ENCODE peak calls at places on chromosomes 4 and X, in ten cellular contexts. R is IMR-90, T is NCI-H1417 treated with DMSO at 0.1 percent for 48 hours, C is adrenal gland, G is AG10803, D is WTC11, J is H7, X is ovary, B is pons, K is RWPE1. I is an unnamed sample.

GRCh38 chrX:53795583-53795982 is 109.1 kb upstream of the HUWE1 start:
- DNase-seq in R (peak), T (no peak), C (no peak), G (peak), D (no peak), J (no peak), X (no peak), B (no peak), K (no peak), I (no peak)

GRCh38 chr4:186820371-186820990 is 96.8 kb upstream of the FAT1 start:
- DNase-seq in R (peak), T (no peak), C (peak), G (peak), D (no peak), J (no peak), X (no peak), B (no peak), K (no peak), I (peak)

GRCh38 chrX:120310861-120311631 is at the start of gene TMEM255A:
- DNase-seq in R (no peak), T (no peak), C (no peak), G (no peak), D (peak), J (peak), X (peak), B (peak), K (no peak), I (peak)

GRCh38 chr4:139301821-139302611 is at the start of gene NDUFC1:
- DNase-seq in R (peak), T (no peak), C (peak), G (peak), D (peak), J (peak), X (peak), B (peak), K (peak), I (peak)

GRCh38 chr4:76238701-76239100 is 12.8 kb upstream of the FAM47E start:
- DNase-seq in R (no peak), T (no peak), C (no peak), G (no peak), D (no peak), J (no peak), X (no peak), B (no peak), K (no peak), I (no peak)

GRCh38 chr4:162408309-162408708 is 244.5 kb upstream of the FSTL5 start:
- DNase-seq in R (no peak), T (no peak), C (no peak), G (no peak), D (no peak), J (no peak), X (no peak), B (no peak), K (no peak), I (no peak)

GRCh38 chrX:152601848-152602616 is 35.7 kb upstream of the GABRQ start:
- DNase-seq in R (no peak), T (no peak), C (no peak), G (no peak), D (peak), J (peak), X (no peak), B (no peak), K (no peak), I (no peak)

GRCh38 chr4:168769416-168769815 is 240.6 kb downstream of the CBR4 start:
- DNase-seq in R (peak), T (no peak), C (no peak), G (peak), D (no peak), J (no peak), X (no peak), B (no peak), K (no peak), I (no peak)

GRCh38 chr4:128670434-128670999 is 139.0 kb upstream of the JADE1 start:
- DNase-seq in R (no peak), T (no peak), C (no peak), G (no peak), D (no peak), J (no peak), X (no peak), B (no peak), K (no peak), I (no peak)

GRCh38 chr4:151865327-151865726 is 104.5 kb upstream of the GATB start:
- DNase-seq in R (no peak), T (no peak), C (peak), G (no peak), D (no peak), J (no peak), X (no peak), B (peak), K (no peak), I (peak)

GRCh38 chrX:110322603-110323002 is 4.7 kb upstream of the AMMECR1 start:
- DNase-seq in R (peak), T (no peak), C (no peak), G (peak), D (no peak), J (no peak), X (no peak), B (no peak), K (no peak), I (no peak)

GRCh38 chrX:24658421-24658820 is 11.3 kb upstream of the PCYT1B start:
- DNase-seq in R (no peak), T (no peak), C (no peak), G (no peak), D (no peak), J (no peak), X (no peak), B (no peak), K (no peak), I (no peak)

GRCh38 chr4:75658881-75659280 is 14.3 kb downstream of the G3BP2 start:
- DNase-seq in R (peak), T (no peak), C (no peak), G (peak), D (no peak), J (no peak), X (no peak), B (no peak), K (peak), I (no peak)

GRCh38 chr4:168551211-168551610 is 54.4 kb downstream of the PALLD start:
- DNase-seq in R (peak), T (no peak), C (no peak), G (peak), D (no peak), J (no peak), X (no peak), B (no peak), K (peak), I (no peak)

GRCh38 chr4:25795566-25796454 is 67.0 kb downstream of the SEL1L3 start:
- DNase-seq in R (peak), T (no peak), C (no peak), G (peak), D (peak), J (peak), X (no peak), B (no peak), K (peak), I (no peak)

GRCh38 chrX:74924449-74925209 is 623 bp downstream of the NEXMIF start:
- DNase-seq in R (no peak), T (no peak), C (peak), G (peak), D (peak), J (peak), X (peak), B (peak), K (peak), I (peak)

GRCh38 chr4:6562931-6563901 is 11.8 kb upstream of the MAN2B2 start:
- DNase-seq in R (no peak), T (no peak), C (no peak), G (peak), D (peak), J (peak), X (no peak), B (no peak), K (peak), I (no peak)

I was measured in putamen.